ENCODE peak calls at places on chromosomes 2 and 18, in five cellular contexts. One of them, this sample, is unnamed.

GRCh38 chr2:204635478-204635877 is 90.2 kb downstream of the PARD3B start:
- DNase-seq in PC-9: no peak
- DNase-seq in GM23338: no peak
- DNase-seq in MM.1S: no peak
- DNase-seq in fibroblast of lung: no peak
- DNase-seq in this sample: no peak

GRCh38 chr2:20111311-20112131 is 60.1 kb upstream of the LAPTM4A start:
- DNase-seq in PC-9: no peak
- DNase-seq in GM23338: no peak
- DNase-seq in MM.1S: no peak
- DNase-seq in fibroblast of lung: no peak
- DNase-seq in this sample: no peak

GRCh38 chr2:98908909-98909308 is 27.1 kb downstream of the CRACDL start:
- DNase-seq in PC-9: no peak
- DNase-seq in GM23338: no peak
- DNase-seq in MM.1S: peak
- DNase-seq in fibroblast of lung: peak
- DNase-seq in this sample: no peak

GRCh38 chr2:238716585-238716984 is 131.3 kb upstream of the TWIST2 start:
- DNase-seq in PC-9: no peak
- DNase-seq in GM23338: peak
- DNase-seq in MM.1S: no peak
- DNase-seq in fibroblast of lung: no peak
- DNase-seq in this sample: no peak

GRCh38 chr2:9388102-9388735 is 35.1 kb downstream of the ITGB1BP1 start:
- DNase-seq in PC-9: no peak
- DNase-seq in GM23338: no peak
- DNase-seq in MM.1S: no peak
- DNase-seq in fibroblast of lung: no peak
- DNase-seq in this sample: peak

GRCh38 chr2:85840091-85840490 is 48.7 kb downstream of the ST3GAL5 start:
- DNase-seq in PC-9: no peak
- DNase-seq in GM23338: no peak
- DNase-seq in MM.1S: no peak
- DNase-seq in fibroblast of lung: no peak
- DNase-seq in this sample: no peak

GRCh38 chr2:1974391-1974790 is 230.1 kb upstream of the PXDN start:
- DNase-seq in PC-9: no peak
- DNase-seq in GM23338: no peak
- DNase-seq in MM.1S: no peak
- DNase-seq in fibroblast of lung: peak
- DNase-seq in this sample: no peak

GRCh38 chr2:142531375-142531774 is 346.1 kb upstream of the KYNU start:
- DNase-seq in PC-9: no peak
- DNase-seq in GM23338: no peak
- DNase-seq in MM.1S: no peak
- DNase-seq in fibroblast of lung: peak
- DNase-seq in this sample: no peak

GRCh38 chr2:2727876-2728511 is 396.9 kb upstream of the MYT1L start:
- DNase-seq in PC-9: no peak
- DNase-seq in GM23338: no peak
- DNase-seq in MM.1S: no peak
- DNase-seq in fibroblast of lung: no peak
- DNase-seq in this sample: no peak

GRCh38 chr2:32418777-32419176 is 62.0 kb downstream of the BIRC6 start:
- DNase-seq in PC-9: peak
- DNase-seq in GM23338: no peak
- DNase-seq in MM.1S: no peak
- DNase-seq in fibroblast of lung: peak
- DNase-seq in this sample: no peak

GRCh38 chr2:118322381-118322780 is 234.1 kb downstream of the INSIG2 start:
- DNase-seq in PC-9: peak
- DNase-seq in GM23338: no peak
- DNase-seq in MM.1S: no peak
- DNase-seq in fibroblast of lung: no peak
- DNase-seq in this sample: no peak

GRCh38 chr2:43467889-43468288 is 127.9 kb downstream of the THADA start:
- DNase-seq in PC-9: peak
- DNase-seq in GM23338: no peak
- DNase-seq in MM.1S: no peak
- DNase-seq in fibroblast of lung: peak
- DNase-seq in this sample: peak

GRCh38 chr2:1538663-1539062 is 125.4 kb downstream of the TPO start:
- DNase-seq in PC-9: no peak
- DNase-seq in GM23338: peak
- DNase-seq in MM.1S: no peak
- DNase-seq in fibroblast of lung: peak
- DNase-seq in this sample: peak

GRCh38 chr2:28956415-28956826 is 24.7 kb upstream of the TOGARAM2 start:
- DNase-seq in PC-9: no peak
- DNase-seq in GM23338: peak
- DNase-seq in MM.1S: no peak
- DNase-seq in fibroblast of lung: peak
- DNase-seq in this sample: peak

GRCh38 chr2:240137596-240138274 is 1.6 kb upstream of the COPS9 start:
- DNase-seq in PC-9: no peak
- DNase-seq in GM23338: no peak
- DNase-seq in MM.1S: no peak
- DNase-seq in fibroblast of lung: no peak
- DNase-seq in this sample: peak

DNA sequence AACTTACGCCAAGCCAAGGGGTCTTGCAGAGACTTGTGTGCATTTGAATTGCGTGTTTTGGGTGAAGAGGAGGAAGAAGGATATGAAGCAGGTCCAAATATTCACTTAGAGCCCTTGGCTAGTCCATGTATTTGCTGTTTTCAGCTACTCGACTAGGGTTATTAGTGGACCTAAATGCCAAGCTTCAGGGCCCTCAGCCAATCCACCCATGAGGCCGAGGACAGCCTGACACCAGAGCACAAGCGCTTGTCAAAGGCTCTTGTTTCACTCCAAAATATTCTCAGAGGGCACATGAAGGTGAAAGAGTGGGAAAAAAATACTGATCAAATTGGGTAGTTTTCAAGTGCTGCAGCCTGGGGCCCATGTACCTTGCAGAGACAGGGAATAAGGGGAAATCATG is 174.8 kb upstream of the ACAA2 start:
- DNase-seq in PC-9: no peak
- DNase-seq in GM23338: no peak
- DNase-seq in MM.1S: no peak
- DNase-seq in fibroblast of lung: no peak
- DNase-seq in this sample: no peak
- H3K4me2 ChIP-seq in PC-9: no peak
- H3K4me2 ChIP-seq in GM23338: peak
- H3K4me2 ChIP-seq in MM.1S: no peak
- H3K4me2 ChIP-seq in fibroblast of lung: no peak
- H3K4me2 ChIP-seq in this sample: no peak

DNA sequence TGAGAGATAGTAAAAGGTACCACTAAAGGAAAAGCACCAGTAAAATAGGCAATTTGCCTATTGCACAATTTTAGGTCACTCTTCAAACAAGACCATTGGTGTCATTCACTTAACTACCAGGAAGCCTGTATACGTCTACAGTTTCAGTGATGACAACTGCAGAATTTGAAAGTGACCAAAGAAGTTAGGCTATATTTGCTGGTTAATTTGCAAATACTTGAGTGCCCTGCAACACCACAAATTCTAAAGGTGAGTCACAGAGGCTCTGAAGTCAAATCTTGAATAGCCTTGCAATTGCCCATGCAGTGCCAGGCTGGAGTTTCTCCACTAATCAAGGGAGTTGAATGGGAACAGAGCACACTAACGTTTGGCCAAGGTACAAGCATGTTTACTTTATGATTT is 128.7 kb upstream of the CCDC68 start:
- DNase-seq in PC-9: peak
- DNase-seq in GM23338: no peak
- DNase-seq in MM.1S: no peak
- DNase-seq in fibroblast of lung: peak
- DNase-seq in this sample: no peak
- H3K4me2 ChIP-seq in PC-9: peak
- H3K4me2 ChIP-seq in GM23338: no peak
- H3K4me2 ChIP-seq in MM.1S: no peak
- H3K4me2 ChIP-seq in fibroblast of lung: no peak
- H3K4me2 ChIP-seq in this sample: no peak

GRCh38 chr2:225932741-225933413 is 533.4 kb downstream of the NYAP2 start:
- DNase-seq in PC-9: no peak
- DNase-seq in GM23338: no peak
- DNase-seq in MM.1S: no peak
- DNase-seq in fibroblast of lung: no peak
- DNase-seq in this sample: no peak
- H3K4me2 ChIP-seq in PC-9: no peak
- H3K4me2 ChIP-seq in GM23338: no peak
- H3K4me2 ChIP-seq in MM.1S: no peak
- H3K4me2 ChIP-seq in fibroblast of lung: no peak
- H3K4me2 ChIP-seq in this sample: no peak

GRCh38 chr2:37944268-37944667 is 19.2 kb downstream of the RMDN2 start:
- DNase-seq in PC-9: no peak
- DNase-seq in GM23338: no peak
- DNase-seq in MM.1S: no peak
- DNase-seq in fibroblast of lung: no peak
- DNase-seq in this sample: no peak
- H3K4me2 ChIP-seq in PC-9: no peak
- H3K4me2 ChIP-seq in GM23338: no peak
- H3K4me2 ChIP-seq in MM.1S: no peak
- H3K4me2 ChIP-seq in fibroblast of lung: no peak
- H3K4me2 ChIP-seq in this sample: no peak